ENCODE peak calls at places on chromosomes 1 and 21, in eight cellular contexts. U is AG09309, W is astrocyte, L is tibial nerve, B is Caco-2, E is fibroblast of mammary gland, S is breast epithelium, O is A549. P is an unnamed sample.

GRCh38 chr21:26715878-26716506 is 129.2 kb downstream of the ADAMTS1 start:
- DNase-seq in U (no peak), W (peak), L (peak), B (peak), E (peak), S (no peak), O (peak), P (peak)

GRCh38 chr1:172637522-172637921 is 21.4 kb upstream of the FASLG start:
- DNase-seq in U (no peak), W (peak), L (no peak), B (no peak), E (peak), S (no peak), O (no peak), P (no peak)

GRCh38 chr1:67754526-67754920 is 69.5 kb downstream of the GADD45A start:
- DNase-seq in U (no peak), W (no peak), L (no peak), B (no peak), E (no peak), S (no peak), O (no peak), P (no peak)

GRCh38 chr1:236534164-236534651 is 10.4 kb downstream of the LGALS8 start:
- DNase-seq in U (peak), W (peak), L (no peak), B (no peak), E (peak), S (no peak), O (no peak), P (no peak)

GRCh38 chr1:68278221-68278620 is 45.9 kb upstream of the WLS start:
- DNase-seq in U (no peak), W (no peak), L (no peak), B (no peak), E (no peak), S (no peak), O (no peak), P (no peak)

GRCh38 chr1:84923317-84923716 is 30.3 kb upstream of the LPAR3 start:
- DNase-seq in U (no peak), W (no peak), L (no peak), B (no peak), E (no peak), S (no peak), O (no peak), P (no peak)

GRCh38 chr1:220592714-220593113 is 64.8 kb downstream of the MARK1 start:
- DNase-seq in U (no peak), W (no peak), L (no peak), B (no peak), E (no peak), S (no peak), O (no peak), P (no peak)

GRCh38 chr1:110151175-110151715 is 951 bp downstream of the SLC6A17 start:
- DNase-seq in U (no peak), W (no peak), L (no peak), B (no peak), E (peak), S (no peak), O (no peak), P (no peak)

GRCh38 chr1:72207059-72207458 is 75.3 kb downstream of the NEGR1 start:
- DNase-seq in U (no peak), W (no peak), L (no peak), B (no peak), E (no peak), S (no peak), O (no peak), P (no peak)

GRCh38 chr1:222095606-222096475 is 354.0 kb upstream of the DUSP10 start:
- DNase-seq in U (no peak), W (no peak), L (peak), B (peak), E (peak), S (no peak), O (peak), P (no peak)

GRCh38 chr1:21665711-21666571 is 3.2 kb downstream of the RAP1GAP start:
- DNase-seq in U (no peak), W (no peak), L (no peak), B (no peak), E (peak), S (no peak), O (no peak), P (no peak)

GRCh38 chr21:14670409-14670808 is 124.3 kb upstream of the SAMSN1 start:
- DNase-seq in U (no peak), W (no peak), L (no peak), B (no peak), E (no peak), S (no peak), O (no peak), P (no peak)

GRCh38 chr1:231286603-231287002 is 45.6 kb downstream of the GNPAT start:
- DNase-seq in U (no peak), W (no peak), L (no peak), B (no peak), E (no peak), S (no peak), O (no peak), P (no peak)

GRCh38 chr1:156148236-156148635 is 5.1 kb upstream of the SEMA4A start:
- DNase-seq in U (no peak), W (no peak), L (no peak), B (no peak), E (no peak), S (no peak), O (no peak), P (no peak)

GRCh38 chr1:168623003-168623828 is 46.8 kb downstream of the XCL1 start:
- DNase-seq in U (peak), W (peak), L (no peak), B (no peak), E (peak), S (no peak), O (peak), P (no peak)

GRCh38 chr1:111449703-111450017 is 396 bp downstream of the ATP5PB start:
- DNase-seq in U (no peak), W (no peak), L (no peak), B (no peak), E (no peak), S (no peak), O (no peak), P (no peak)

GRCh38 chr1:228747536-228747935 is 12.3 kb downstream of the RHOU start:
- DNase-seq in U (no peak), W (no peak), L (no peak), B (peak), E (no peak), S (no peak), O (no peak), P (no peak)

GRCh38 chr21:20570824-20571232 is 427.4 kb upstream of the NCAM2 start:
- DNase-seq in U (no peak), W (no peak), L (no peak), B (no peak), E (no peak), S (no peak), O (no peak), P (no peak)

GRCh38 chr1:214349781-214350180 is 68.8 kb downstream of the SMYD2 start:
- DNase-seq in U (no peak), W (peak), L (no peak), B (peak), E (no peak), S (no peak), O (no peak), P (no peak)

GRCh38 chr1:164771001-164771550 is 212.1 kb downstream of the PBX1 start:
- DNase-seq in U (no peak), W (peak), L (no peak), B (no peak), E (no peak), S (no peak), O (no peak), P (no peak)

GRCh38 chr1:219772265-219773036 is 155.9 kb downstream of the SLC30A10 start:
- DNase-seq in U (no peak), W (no peak), L (no peak), B (no peak), E (no peak), S (no peak), O (no peak), P (no peak)

GRCh38 chr1:243883551-243883950 is 33.5 kb upstream of the AKT3 start:
- DNase-seq in U (no peak), W (peak), L (no peak), B (no peak), E (peak), S (no peak), O (no peak), P (no peak)

DNA sequence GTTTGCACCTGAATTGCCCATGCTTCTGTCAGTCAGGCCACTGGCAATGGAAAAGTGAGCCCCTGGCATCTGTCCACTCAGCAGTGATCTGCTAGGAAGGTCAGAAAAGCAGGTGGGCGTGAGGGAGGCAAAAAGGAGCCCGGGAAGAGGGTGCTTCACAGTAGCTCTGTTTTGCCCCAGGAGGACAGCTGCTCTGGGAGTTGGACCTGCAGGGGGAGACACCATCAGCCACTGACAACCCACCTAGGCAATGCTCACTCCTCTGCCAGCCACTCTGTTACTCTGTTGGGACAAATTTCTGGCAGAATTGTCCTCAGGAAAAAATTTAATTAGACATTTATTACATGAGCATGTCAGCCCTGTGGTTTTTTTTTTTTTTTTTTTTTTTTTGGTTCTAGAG is 146.4 kb downstream of the LRIG2 start:
- DNase-seq in U (no peak), W (no peak), L (no peak), B (no peak), E (no peak), S (no peak), O (no peak), P (no peak)
- TF ChIP-seq CTCF in U (peak), W (no peak), L (no peak), B (no peak), E (peak), S (no peak), O (no peak), P (peak)

DNA sequence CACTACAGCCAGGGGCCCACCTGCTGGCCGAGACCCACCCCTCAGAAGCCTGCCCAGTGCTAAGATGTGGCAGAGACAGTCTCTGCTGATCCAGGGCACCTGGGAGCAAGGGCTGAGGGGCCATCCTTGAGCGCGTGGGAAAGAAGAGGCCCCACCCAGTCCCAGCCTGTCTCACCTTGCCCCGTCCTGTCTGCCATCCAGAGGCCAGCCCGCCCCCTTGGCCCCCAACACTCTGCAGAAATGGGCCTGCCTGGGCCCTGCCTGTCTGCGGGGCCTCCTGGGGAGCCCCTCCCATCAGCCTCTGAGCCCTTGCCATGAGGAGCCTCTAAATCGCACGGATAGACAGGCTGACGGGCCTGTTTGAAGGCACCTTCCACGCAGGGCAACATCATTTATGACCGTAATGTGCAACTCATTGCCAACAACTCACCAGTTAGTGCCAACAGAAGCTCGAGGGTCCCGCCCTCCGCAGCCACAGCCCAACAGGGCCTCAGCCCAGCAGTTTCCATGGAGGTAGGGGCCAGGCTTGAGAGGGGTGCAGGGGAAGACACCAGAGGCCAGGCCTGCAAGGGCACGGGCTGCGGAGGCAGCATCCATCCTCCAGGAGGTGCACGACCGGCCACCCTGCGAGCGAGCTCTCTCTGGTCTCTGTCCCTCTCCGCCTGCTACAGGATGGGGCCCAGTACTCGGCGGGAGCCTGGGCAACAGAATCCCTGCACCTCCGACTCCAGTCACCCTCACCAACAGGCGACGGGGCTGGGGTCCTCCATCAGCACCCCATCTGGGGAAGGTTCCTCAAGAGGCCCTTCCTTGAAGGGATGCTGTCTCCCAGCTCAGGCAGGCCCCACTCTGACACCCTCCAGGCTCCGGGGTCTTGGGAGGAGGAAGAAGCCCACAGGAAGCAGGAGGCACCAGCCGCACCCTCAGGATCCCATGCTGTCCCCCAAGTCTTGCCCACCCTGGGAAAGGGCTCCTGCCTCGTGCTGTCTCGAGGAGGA is 78.0 kb downstream of the MEGF6 start:
- DNase-seq in U (no peak), W (no peak), L (no peak), B (no peak), E (no peak), S (no peak), O (no peak), P (no peak)
- TF ChIP-seq CTCF in U (no peak), W (no peak), L (no peak), B (no peak), E (no peak), S (no peak), O (no peak), P (peak)

GRCh38 chr1:207155018-207155417 is 51.0 kb downstream of the C4BPA start:
- DNase-seq in U (no peak), W (no peak), L (no peak), B (no peak), E (no peak), S (no peak), O (no peak), P (no peak)
- TF ChIP-seq CTCF in U (no peak), W (no peak), L (no peak), B (no peak), E (no peak), S (no peak), O (no peak), P (no peak)

GRCh38 chr1:31735571-31735970 is 28.6 kb downstream of the ADGRB2 start:
- DNase-seq in U (no peak), W (no peak), L (no peak), B (no peak), E (no peak), S (no peak), O (no peak), P (no peak)

GRCh38 chr1:31739281-31739853 is 24.8 kb downstream of the ADGRB2 start:
- DNase-seq in U (no peak), W (no peak), L (no peak), B (no peak), E (no peak), S (no peak), O (no peak), P (no peak)

GRCh38 chr1:31734582-31735107 is 29.5 kb downstream of the ADGRB2 start:
- DNase-seq in U (no peak), W (peak), L (no peak), B (no peak), E (no peak), S (no peak), O (no peak), P (no peak)

GRCh38 chr1:31733389-31734219 is 29.8 kb upstream of the COL16A1 start:
- DNase-seq in U (no peak), W (no peak), L (no peak), B (no peak), E (no peak), S (no peak), O (no peak), P (no peak)

DNA sequence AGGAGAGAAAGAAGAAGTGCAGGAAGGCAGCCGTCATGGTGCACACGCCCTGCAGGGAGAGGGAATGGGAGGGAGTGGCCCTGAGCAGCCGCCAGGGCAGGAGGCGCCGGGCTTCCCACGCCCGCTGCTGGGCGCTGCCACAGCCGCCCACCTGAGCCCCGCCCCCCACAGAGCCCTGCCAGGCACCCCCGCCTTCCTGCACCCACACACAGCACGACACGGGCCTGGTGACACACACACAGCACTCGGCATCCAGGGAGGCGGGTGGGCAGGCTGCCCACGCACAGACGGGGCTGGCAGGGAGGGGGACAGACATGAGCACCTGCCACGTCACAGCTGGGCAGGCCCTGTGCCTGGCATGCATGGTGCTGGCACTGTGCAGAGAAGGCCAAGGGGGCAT is 27.5 kb downstream of the ADGRB2 start:
- DNase-seq in U (no peak), W (no peak), L (no peak), B (no peak), E (no peak), S (peak), O (no peak), P (no peak)
- TF ChIP-seq CTCF in U (no peak), W (no peak), L (no peak), B (no peak), E (no peak), S (no peak), O (no peak), P (no peak)

DNA sequence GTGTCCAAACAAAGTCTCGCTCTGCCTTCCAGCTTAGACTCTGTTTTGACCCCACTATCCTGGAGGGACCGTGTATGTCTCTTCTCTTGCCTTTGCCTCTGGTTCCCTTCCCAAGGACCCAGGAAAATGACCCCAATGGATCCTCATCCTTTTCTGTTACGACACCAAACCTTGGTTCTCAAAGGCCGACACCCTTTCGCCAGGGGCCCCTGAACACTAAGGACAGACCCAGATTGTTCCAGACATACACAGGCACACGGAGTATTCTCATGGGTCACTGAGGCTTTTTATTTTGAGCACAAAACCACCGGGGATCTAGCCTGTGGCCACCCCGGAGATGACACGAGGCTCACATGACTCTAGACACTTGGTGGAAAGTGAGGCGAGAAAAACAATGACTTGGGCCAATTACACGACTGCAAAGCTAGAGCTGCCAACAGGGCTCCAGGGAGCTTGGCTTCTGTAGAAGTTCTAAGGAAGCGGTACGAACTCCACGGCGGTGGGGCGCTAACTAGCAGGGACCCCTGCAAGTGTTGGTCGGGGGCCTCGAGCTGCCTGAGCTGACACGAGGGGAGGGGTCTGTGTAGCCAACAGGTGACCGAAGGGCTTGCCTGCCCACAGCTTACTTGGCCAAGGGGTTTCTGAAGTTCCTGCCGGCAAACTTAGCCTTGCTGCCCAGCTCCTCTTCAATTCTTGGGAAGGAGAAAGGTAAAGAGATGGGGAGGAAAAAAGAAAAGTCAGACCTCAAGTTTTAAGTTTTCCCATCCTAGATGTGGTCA is 17.6 kb downstream of the ENO1 start:
- DNase-seq in U (no peak), W (no peak), L (no peak), B (no peak), E (no peak), S (no peak), O (no peak), P (no peak)
- TF ChIP-seq CTCF in U (no peak), W (no peak), L (no peak), B (no peak), E (no peak), S (no peak), O (no peak), P (no peak)